ENCODE peak calls at places on chromosomes 6 and 20, in four cellular contexts. N is HepG2, R is K562, P is Panc1. E is an unnamed sample.

GRCh38 chr6:89500486-89501020 is 67.6 kb downstream of the ANKRD6 start:
- DNase-seq in N (no peak), R (no peak), P (no peak), E (no peak)

GRCh38 chr20:48458601-48459385 is 369.0 kb downstream of the PREX1 start:
- DNase-seq in N (no peak), R (no peak), P (no peak), E (no peak)

GRCh38 chr6:775863-776262 is 82.9 kb upstream of the EXOC2 start:
- DNase-seq in N (no peak), R (no peak), P (no peak), E (no peak)

GRCh38 chr6:125230674-125231073 is 71.1 kb downstream of the HDDC2 start:
- DNase-seq in N (no peak), R (no peak), P (no peak), E (no peak)

GRCh38 chr6:34518669-34519365 is 37.3 kb downstream of the SPDEF start:
- DNase-seq in N (no peak), R (no peak), P (no peak), E (no peak)

GRCh38 chr20:41407617-41408016 is 41.0 kb upstream of the EMILIN3 start:
- DNase-seq in N (no peak), R (no peak), P (no peak), E (no peak)

GRCh38 chr6:8182209-8182845 is 80.0 kb upstream of the EEF1E1 start:
- DNase-seq in N (no peak), R (no peak), P (no peak), E (no peak)

GRCh38 chr6:56741472-56741871 is 98.8 kb upstream of the DST start:
- DNase-seq in N (no peak), R (no peak), P (no peak), E (no peak)

GRCh38 chr6:76814496-76815458 is 648.5 kb downstream of the HTR1B start:
- DNase-seq in N (no peak), R (no peak), P (no peak), E (no peak)

GRCh38 chr6:123770247-123770949 is 33.3 kb upstream of the NKAIN2 start:
- DNase-seq in N (no peak), R (no peak), P (no peak), E (no peak)

GRCh38 chr6:35477028-35477427 is 8.8 kb downstream of the RPL10A start:
- DNase-seq in N (peak), R (no peak), P (no peak), E (no peak)

DNA sequence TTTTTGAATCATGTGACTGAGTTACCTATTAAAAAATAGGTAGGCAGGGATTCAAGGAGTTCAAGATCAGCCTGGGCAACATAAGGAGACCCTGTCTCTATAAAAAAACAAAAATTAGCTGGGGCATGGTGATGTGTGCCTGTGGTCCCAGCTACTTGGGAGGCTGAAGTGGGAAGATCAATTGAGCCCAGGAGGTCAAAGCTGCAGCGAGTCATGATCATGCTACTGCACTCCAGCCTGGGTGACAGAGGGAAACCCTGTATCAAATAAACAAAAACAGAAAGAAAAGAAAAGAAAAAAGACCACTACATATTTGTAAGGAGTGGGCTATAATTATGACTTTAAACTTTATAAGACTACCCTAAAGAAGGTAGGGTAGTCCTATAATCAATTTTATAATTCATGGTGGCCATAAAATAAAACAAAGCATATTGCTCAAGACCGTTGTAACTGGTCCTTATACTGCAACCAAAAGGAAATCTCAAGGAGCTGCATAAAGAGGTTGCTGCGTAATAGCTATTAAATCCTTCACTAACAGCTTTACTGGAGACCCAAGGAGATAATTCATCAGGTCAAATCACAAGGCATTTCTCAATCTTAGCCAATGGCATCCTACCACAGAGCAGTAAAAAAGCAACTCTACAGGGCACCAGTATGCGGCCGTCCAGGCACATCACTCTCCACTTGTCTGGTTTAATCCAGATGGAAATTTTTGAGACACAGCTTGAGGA is 13.5 kb downstream of the PIGU start:
- DNase-seq in N (no peak), R (no peak), P (no peak), E (no peak)
- TF ChIP-seq TCF7L2 in N (no peak), R (no peak), P (no peak), E (no peak)

DNA sequence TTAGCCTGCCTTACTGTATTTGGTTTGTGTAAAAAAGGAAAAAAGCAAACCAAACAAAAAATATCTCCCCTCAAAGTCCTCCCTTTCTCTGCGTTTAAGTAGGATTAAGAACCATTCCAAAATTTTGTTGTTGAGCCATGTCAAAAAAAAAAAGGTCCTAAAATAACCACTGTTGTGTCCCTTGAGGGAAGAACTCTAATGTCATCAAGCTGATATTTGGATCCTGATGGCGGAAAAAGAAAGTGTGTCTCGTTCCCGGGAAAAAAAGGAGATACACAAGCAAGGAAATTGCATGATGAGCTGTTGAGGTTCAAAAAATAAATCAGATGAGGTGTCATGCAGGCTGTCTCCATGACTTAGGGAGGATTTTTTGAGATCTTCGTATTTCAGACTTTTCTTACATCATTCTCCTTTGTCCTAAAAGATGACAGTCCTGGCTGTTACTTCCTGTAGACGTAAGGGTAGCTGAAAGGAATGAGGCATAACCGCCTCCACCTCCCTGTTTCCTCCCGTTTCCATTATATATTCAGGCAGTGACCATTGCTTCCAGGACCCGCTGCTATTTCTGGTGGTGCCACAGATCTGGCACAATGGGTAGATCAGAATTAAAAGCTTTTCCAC is 117.4 kb upstream of the TNFAIP3 start:
- DNase-seq in N (no peak), R (no peak), P (no peak), E (no peak)
- TF ChIP-seq TCF7L2 in N (no peak), R (no peak), P (no peak), E (no peak)

GRCh38 chr6:110250058-110250457 is 69.8 kb downstream of the CDC40 start:
- DNase-seq in N (no peak), R (no peak), P (no peak), E (no peak)
- TF ChIP-seq TCF7L2 in N (no peak), R (no peak), P (no peak), E (no peak)

GRCh38 chr6:2111162-2111677 is 134.2 kb downstream of the GMDS start:
- DNase-seq in N (no peak), R (no peak), P (peak), E (peak)
- TF ChIP-seq TCF7L2 in N (no peak), R (no peak), P (no peak), E (no peak)

GRCh38 chr20:56710577-56711465 is 81.7 kb downstream of the TFAP2C start:
- DNase-seq in N (no peak), R (no peak), P (peak), E (peak)

GRCh38 chr20:56718816-56719215 is 89.7 kb downstream of the TFAP2C start:
- DNase-seq in N (no peak), R (no peak), P (no peak), E (no peak)

GRCh38 chr20:56716806-56717205 is 87.7 kb downstream of the TFAP2C start:
- DNase-seq in N (no peak), R (no peak), P (no peak), E (no peak)

GRCh38 chr20:56715902-56716519 is 86.9 kb downstream of the TFAP2C start:
- DNase-seq in N (no peak), R (no peak), P (no peak), E (no peak)

GRCh38 chr20:56715309-56715708 is 86.2 kb downstream of the TFAP2C start:
- DNase-seq in N (no peak), R (no peak), P (no peak), E (no peak)
- TF ChIP-seq TCF7L2 in N (no peak), R (no peak), P (no peak), E (no peak)